ENCODE peak calls at places on chromosomes 3 and 15, in six cellular contexts. H is fibroblast of pulmonary artery, U is heart left ventricle, Z is iPS DF 6.9, O is astrocyte of the spinal cord, P is epithelial cell of esophagus. V is an unnamed sample.

GRCh38 chr3:187742351-187743171 is 2.7 kb downstream of the BCL6 start:
- DNase-seq in H (peak; percentile 57), U (no peak), Z (no peak), O (peak; percentile 63), P (peak; percentile 41), V (no peak)

GRCh38 chr3:90184861-90185260 is 1077.4 kb downstream of the EPHA3 start:
- DNase-seq in H (peak; percentile 53), U (no peak), Z (no peak), O (no peak), P (peak; percentile 8), V (peak; percentile 56)

GRCh38 chr3:141074529-141074928 is 23.4 kb downstream of the SPSB4 start:
- DNase-seq in H (no peak), U (no peak), Z (peak; percentile 75), O (no peak), P (no peak), V (no peak)

GRCh38 chr3:190384241-190384863 is 3.6 kb upstream of the CLDN16 start:
- DNase-seq in H (peak; percentile 70), U (no peak), Z (no peak), O (peak; percentile 61), P (peak; percentile 93), V (no peak)

GRCh38 chr15:99481406-99481805 is 84.4 kb upstream of the MEF2A start:
- DNase-seq in H (no peak), U (no peak), Z (no peak), O (no peak), P (no peak), V (no peak)

GRCh38 chr15:75631935-75632334 is 6.4 kb upstream of the SNUPN start:
- DNase-seq in H (no peak), U (no peak), Z (no peak), O (no peak), P (no peak), V (no peak)

GRCh38 chr3:124636863-124637296 is 93.4 kb upstream of the UMPS start:
- DNase-seq in H (no peak), U (no peak), Z (no peak), O (no peak), P (no peak), V (no peak)

GRCh38 chr15:63473007-63473748 is 31.2 kb upstream of the USP3 start:
- DNase-seq in H (no peak), U (no peak), Z (no peak), O (no peak), P (no peak), V (no peak)

GRCh38 chr3:118478706-118479276 is 555.9 kb downstream of the IGSF11 start:
- DNase-seq in H (no peak), U (no peak), Z (no peak), O (no peak), P (peak; percentile 71), V (no peak)

GRCh38 chr15:76185716-76186115 is 125.6 kb downstream of the ETFA start:
- DNase-seq in H (peak; percentile 78), U (no peak), Z (peak; percentile 61), O (peak; percentile 71), P (peak; percentile 82), V (no peak)

GRCh38 chr15:79179108-79179561 is 88.6 kb upstream of the RASGRF1 start:
- DNase-seq in H (peak; percentile 7), U (no peak), Z (no peak), O (peak; percentile 19), P (peak; percentile 75), V (no peak)

GRCh38 chr15:71329509-71330260 is 214.4 kb downstream of the THSD4 start:
- DNase-seq in H (peak; percentile 22), U (no peak), Z (no peak), O (peak; percentile 64), P (peak; percentile 69), V (no peak)

GRCh38 chr3:105647047-105647446 is 221.8 kb downstream of the CBLB start:
- DNase-seq in H (peak; percentile 93), U (no peak), Z (no peak), O (peak; percentile 91), P (peak; percentile 95), V (peak; percentile 85)

GRCh38 chr3:129633751-129634481 is 27.4 kb upstream of the PLXND1 start:
- DNase-seq in H (no peak), U (no peak), Z (no peak), O (no peak), P (peak; percentile 29), V (no peak)

GRCh38 chr15:90174140-90174891 is 26.8 kb upstream of the SEMA4B start:
- DNase-seq in H (peak; percentile 45), U (peak; percentile 90), Z (no peak), O (peak; percentile 46), P (no peak), V (peak; percentile 42)

GRCh38 chr3:16739416-16740091 is 134.3 kb upstream of the DAZL start:
- DNase-seq in H (peak; percentile 41), U (no peak), Z (no peak), O (peak; percentile 85), P (no peak), V (peak; percentile 31)

GRCh38 chr3:16743276-16743675 is 138.1 kb upstream of the DAZL start:
- DNase-seq in H (no peak), U (no peak), Z (no peak), O (peak; percentile 13), P (peak; percentile 34), V (no peak)

GRCh38 chr3:16740531-16740930 is 135.3 kb upstream of the DAZL start:
- DNase-seq in H (no peak), U (no peak), Z (no peak), O (peak; percentile 82), P (no peak), V (peak; percentile 29)

GRCh38 chr3:16741103-16741758 is 136.0 kb upstream of the DAZL start:
- DNase-seq in H (peak; percentile 87), U (no peak), Z (no peak), O (peak; percentile 99), P (peak; percentile 66), V (peak; percentile 93)

DNA sequence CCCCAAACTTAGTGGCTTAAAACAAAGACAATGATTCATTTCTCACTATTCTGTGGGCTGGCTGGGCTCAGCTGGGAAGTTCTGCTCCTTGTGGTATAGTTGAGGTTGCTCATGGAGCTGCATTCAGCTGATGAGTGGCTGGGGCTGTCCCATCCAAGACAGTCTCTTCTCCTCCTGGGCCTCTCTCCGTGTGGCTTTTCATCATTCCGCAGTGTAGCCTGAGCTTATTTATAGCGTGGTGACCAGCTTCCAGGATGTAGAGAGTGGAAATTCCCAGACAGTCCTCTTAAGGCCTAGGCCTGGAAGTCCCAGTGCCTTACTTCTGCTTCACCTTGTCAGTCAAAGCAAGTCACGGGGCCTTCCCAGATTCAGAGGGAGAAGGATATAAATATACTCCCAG is 136.7 kb upstream of the DAZL start:
- DNase-seq in H (peak; percentile 20), U (no peak), Z (no peak), O (peak; percentile 95), P (no peak), V (peak; percentile 73)
- H3K4me3 ChIP-seq in H (no peak overlapping the region), U (no peak overlapping the region), Z (no peak overlapping the region), O (no peak overlapping the region), P (no peak overlapping the region), V (no peak overlapping the region)

GRCh38 chr15:59333401-59334062 is 39.1 kb downstream of the MYO1E start:
- DNase-seq in H (no peak), U (no peak), Z (no peak), O (no peak), P (no peak), V (no peak)

GRCh38 chr15:59329570-59330350 is 42.9 kb downstream of the MYO1E start:
- DNase-seq in H (peak; percentile 81), U (no peak), Z (no peak), O (peak; percentile 82), P (no peak), V (peak; percentile 68)

GRCh38 chr15:59334063-59334415 is 38.6 kb downstream of the MYO1E start:
- DNase-seq in H (no peak), U (no peak), Z (no peak), O (no peak), P (no peak), V (no peak)

GRCh38 chr15:59330649-59331048 is 42.0 kb downstream of the MYO1E start:
- DNase-seq in H (no peak), U (no peak), Z (no peak), O (no peak), P (no peak), V (no peak)

DNA sequence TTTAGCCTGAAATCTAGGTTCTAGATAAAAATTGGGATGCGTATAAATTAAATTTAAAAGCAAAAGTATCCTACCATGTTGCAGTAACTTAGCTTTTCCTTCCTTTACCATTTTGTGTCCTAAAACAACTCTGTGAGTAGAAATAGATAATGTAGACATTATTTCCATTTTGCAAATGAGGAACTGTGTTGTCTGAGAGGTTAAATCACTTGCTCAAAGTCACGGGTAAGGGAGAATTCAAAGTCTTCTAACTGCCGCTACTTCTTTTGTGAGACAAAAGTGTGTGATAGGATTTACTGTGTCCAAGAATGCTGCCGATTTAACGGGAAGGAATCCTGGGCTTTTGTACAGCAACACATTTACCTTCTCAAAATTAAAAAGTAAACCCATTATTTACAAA is 40.7 kb downstream of the MYO1E start:
- DNase-seq in H (no peak), U (no peak), Z (no peak), O (no peak), P (no peak), V (no peak)
- H3K4me3 ChIP-seq in H (no peak overlapping the region), U (no peak overlapping the region), Z (no peak overlapping the region), O (no peak overlapping the region), P (no peak overlapping the region), V (no peak overlapping the region)

GRCh38 chr3:15753056-15753710 is 44.6 kb downstream of the ANKRD28 start:
- DNase-seq in H (peak; percentile 14), U (no peak), Z (no peak), O (no peak), P (no peak), V (no peak)
- H3K4me3 ChIP-seq in H (no peak overlapping the region), U (no peak overlapping the region), Z (no peak overlapping the region), O (no peak overlapping the region), P (no peak overlapping the region), V (no peak overlapping the region)

GRCh38 chr3:9550999-9551398 is 2.6 kb downstream of the LHFPL4 start:
- DNase-seq in H (no peak), U (no peak), Z (no peak), O (no peak), P (no peak), V (no peak)

GRCh38 chr3:9549600-9549999 is 4.0 kb downstream of the LHFPL4 start:
- DNase-seq in H (no peak), U (no peak), Z (no peak), O (no peak), P (no peak), V (no peak)

GRCh38 chr3:9553949-9554513 is 409 bp upstream of the LHFPL4 start:
- DNase-seq in H (no peak), U (no peak), Z (no peak), O (no peak), P (no peak), V (no peak)

GRCh38 chr3:9553021-9553948 is at the start of gene LHFPL4:
- DNase-seq in H (no peak), U (no peak), Z (no peak), O (no peak), P (no peak), V (no peak)

DNA sequence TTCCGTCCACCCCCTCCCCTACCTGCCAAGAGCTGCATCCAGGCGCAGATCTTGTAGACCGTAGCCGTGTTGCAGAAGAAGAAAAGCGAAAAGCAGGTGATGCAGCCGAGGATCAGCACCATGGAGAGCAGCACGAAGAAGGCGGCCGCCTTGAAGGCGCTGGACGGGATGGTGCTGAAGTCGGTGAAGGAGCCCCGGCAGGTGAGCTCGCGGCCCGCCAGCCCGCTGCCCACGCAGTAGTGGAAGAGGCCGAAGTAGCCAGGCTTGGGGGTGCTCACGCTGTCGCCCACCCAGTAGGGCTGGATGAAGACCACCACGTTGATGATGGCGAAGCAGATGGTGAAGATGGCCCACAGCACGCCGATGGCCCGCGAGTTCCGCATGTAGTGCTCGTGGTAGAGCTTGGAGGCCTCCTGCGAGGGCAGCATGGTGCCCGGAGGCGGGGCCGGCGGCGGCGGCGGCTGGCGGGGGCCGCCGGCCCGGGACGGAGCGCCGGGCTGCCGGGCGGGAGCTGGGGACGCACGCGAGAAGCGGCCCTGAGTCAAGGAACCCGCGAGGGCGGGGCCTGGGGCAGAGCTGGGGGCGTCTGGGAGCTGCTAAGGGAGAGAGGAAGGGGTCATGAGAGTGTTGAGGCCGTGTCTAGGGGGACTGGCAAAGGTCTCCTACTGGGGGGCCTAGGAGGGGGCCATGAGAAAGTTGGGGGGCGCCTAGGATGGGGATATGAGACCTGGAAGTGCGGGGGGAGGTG is 1.2 kb downstream of the LHFPL4 start:
- DNase-seq in H (peak; percentile 68), U (no peak), Z (peak; percentile 83), O (peak; percentile 46), P (peak; percentile 79), V (no peak)
- H3K4me3 ChIP-seq in H (no peak overlapping the region), U (no peak overlapping the region), Z (peak overlapping the region; percentile 91), O (no peak overlapping the region), P (no peak overlapping the region), V (no peak overlapping the region)

V was measured in skeletal muscle cell.